ENCODE peak calls at places on chromosomes 11 and 22, in eight cellular contexts. A is AG10803; O is MV-4-11; F is naive thymus-derived CD4-positive, alpha-beta T cell; P is GM12865; L is stimulated activated naive CD4-positive, alpha-beta T cell; Z is activated CD4-positive, alpha-beta T cell treated with anti-CD3 and anti-CD28 coated beads, Interleukin-2, amount 50 U/mL, for 1 hour; U is NCI-H1092 treated with DMSO at 0.1 percent for 48 hours. K is an unnamed sample.

GRCh38 chr11:1760351-1761109 is 3.2 kb downstream of the CTSD start:
- DNase-seq in A (peak; percentile 55), O (peak; percentile 46), F (no peak), P (no peak), L (no peak), Z (no peak), U (no peak), K (peak; percentile 67)

GRCh38 chr11:21415566-21415965 is 746.2 kb downstream of the NELL1 start:
- DNase-seq in A (no peak), O (no peak), F (no peak), P (no peak), L (no peak), Z (no peak), U (no peak), K (no peak)

GRCh38 chr11:123166095-123166559 is 28.9 kb downstream of the CLMP start:
- DNase-seq in A (peak; percentile 63), O (no peak), F (no peak), P (peak; percentile 16), L (no peak), Z (no peak), U (peak; percentile 24), K (peak; percentile 43)

GRCh38 chr11:8584096-8584495 is 9.9 kb downstream of the STK33 start:
- DNase-seq in A (no peak), O (no peak), F (no peak), P (no peak), L (no peak), Z (no peak), U (no peak), K (no peak)

GRCh38 chr11:134447696-134448095 is 35.7 kb upstream of the B3GAT1 start:
- DNase-seq in A (no peak), O (no peak), F (no peak), P (no peak), L (no peak), Z (no peak), U (no peak), K (no peak)

GRCh38 chr11:36454991-36455611 is 55.0 kb downstream of the TRAF6 start:
- DNase-seq in A (peak; percentile 37), O (no peak), F (no peak), P (no peak), L (no peak), Z (no peak), U (peak; percentile 30), K (no peak)

GRCh38 chr11:28526406-28526751 is 418.2 kb downstream of the METTL15 start:
- DNase-seq in A (peak; percentile 16), O (peak; percentile 37), F (no peak), P (no peak), L (no peak), Z (no peak), U (no peak), K (peak; percentile 29)

GRCh38 chr22:43740587-43741270 is 71.4 kb downstream of the EFCAB6 start:
- DNase-seq in A (no peak), O (no peak), F (no peak), P (no peak), L (no peak), Z (no peak), U (no peak), K (no peak)

GRCh38 chr22:27154717-27155116 is 497.3 kb downstream of the MIAT start:
- DNase-seq in A (no peak), O (no peak), F (no peak), P (no peak), L (no peak), Z (no peak), U (no peak), K (no peak)

GRCh38 chr11:83773950-83774880 is 488.0 kb upstream of the CCDC90B start:
- DNase-seq in A (no peak), O (no peak), F (no peak), P (no peak), L (no peak), Z (no peak), U (peak; percentile 21), K (peak; percentile 68)

GRCh38 chr11:84884836-84885235 is 742.3 kb downstream of the DLG2 start:
- DNase-seq in A (no peak), O (no peak), F (no peak), P (no peak), L (no peak), Z (no peak), U (no peak), K (no peak)

GRCh38 chr11:28767574-28767973 is 659.4 kb downstream of the METTL15 start:
- DNase-seq in A (peak; percentile 31), O (no peak), F (no peak), P (no peak), L (no peak), Z (no peak), U (no peak), K (peak; percentile 33)

GRCh38 chr11:95793111-95793510 is 2.8 kb downstream of the CEP57 start:
- DNase-seq in A (peak; percentile 58), O (no peak), F (no peak), P (no peak), L (no peak), Z (no peak), U (no peak), K (no peak)

GRCh38 chr11:67045314-67045713 is 11.3 kb upstream of the RHOD start:
- DNase-seq in A (peak; percentile 62), O (peak; percentile 54), F (no peak), P (peak; percentile 55), L (no peak), Z (no peak), U (no peak), K (peak; percentile 83)

GRCh38 chr11:44366741-44367140 is 56.8 kb upstream of the ALX4 start:
- DNase-seq in A (no peak), O (no peak), F (no peak), P (no peak), L (no peak), Z (no peak), U (no peak), K (no peak)

GRCh38 chr11:96319901-96320656 is 22.9 kb downstream of the MAML2 start:
- DNase-seq in A (no peak), O (no peak), F (no peak), P (no peak), L (no peak), Z (no peak), U (no peak), K (no peak)

GRCh38 chr22:43487311-43488030 is 75.7 kb downstream of the MPPED1 start:
- DNase-seq in A (no peak), O (no peak), F (no peak), P (no peak), L (no peak), Z (no peak), U (no peak), K (no peak)

GRCh38 chr11:118609380-118610219 is 2.2 kb downstream of the PHLDB1 start:
- DNase-seq in A (peak; percentile 40), O (no peak), F (peak; percentile 27), P (peak; percentile 10), L (peak; percentile 39), Z (peak; percentile 20), U (no peak), K (peak; percentile 30)

GRCh38 chr11:79953629-79954028 is 512.8 kb upstream of the TENM4 start:
- DNase-seq in A (no peak), O (no peak), F (no peak), P (no peak), L (no peak), Z (no peak), U (no peak), K (no peak)

GRCh38 chr22:41481131-41481830 is 12.4 kb downstream of the ACO2 start:
- DNase-seq in A (peak; percentile 57), O (no peak), F (no peak), P (no peak), L (no peak), Z (no peak), U (no peak), K (peak; percentile 60)

GRCh38 chr11:96199563-96200025 is 143.4 kb downstream of the MAML2 start:
- DNase-seq in A (peak; percentile 60), O (no peak), F (no peak), P (no peak), L (no peak), Z (peak; percentile 37), U (no peak), K (peak; percentile 28)

GRCh38 chr11:75790986-75791385 is 22.4 kb downstream of the DGAT2 start:
- DNase-seq in A (no peak), O (no peak), F (no peak), P (no peak), L (no peak), Z (no peak), U (no peak), K (no peak)

GRCh38 chr11:20631525-20632168 is 32.2 kb downstream of the SLC6A5 start:
- DNase-seq in A (no peak), O (no peak), F (no peak), P (no peak), L (no peak), Z (no peak), U (no peak), K (no peak)